ENCODE peak calls at places on chromosome 4, in ten cellular contexts. One of them, this sample, is unnamed.
A peak's percentile ranks its signal among the peaks of the same experiment; 100 is the strongest.

GRCh38 chr4:77172336-77172735 is 15.3 kb downstream of the CCNG2 start:
- DNase-seq in A549: no peak
- DNase-seq in upper lobe of right lung: no peak
- DNase-seq in OCI-LY7: no peak
- DNase-seq in uterus: no peak
- DNase-seq in cardiac muscle cell: peak; percentile 83
- DNase-seq in H1: no peak
- DNase-seq in stomach: no peak
- DNase-seq in MM.1S: no peak
- DNase-seq in lung: no peak
- DNase-seq in this sample: no peak

GRCh38 chr4:53589511-53589910 is 1.8 kb downstream of the LNX1 start:
- DNase-seq in A549: no peak
- DNase-seq in MM.1S: no peak
- DNase-seq in uterus: no peak
- DNase-seq in H1: no peak
- DNase-seq in stomach: no peak
- DNase-seq in lung: no peak
- DNase-seq in upper lobe of right lung: no peak
- DNase-seq in OCI-LY7: no peak
- DNase-seq in cardiac muscle cell: peak; percentile 26
- DNase-seq in this sample: no peak

GRCh38 chr4:106583567-106583966 is 215.0 kb upstream of the GIMD1 start:
- DNase-seq in cardiac muscle cell: peak; percentile 84
- DNase-seq in OCI-LY7: no peak
- DNase-seq in A549: peak; percentile 31
- DNase-seq in MM.1S: no peak
- DNase-seq in uterus: no peak
- DNase-seq in lung: no peak
- DNase-seq in upper lobe of right lung: no peak
- DNase-seq in H1: no peak
- DNase-seq in stomach: no peak
- DNase-seq in this sample: no peak

GRCh38 chr4:10841697-10842096 is 157.1 kb upstream of the CLNK start:
- DNase-seq in H1: no peak
- DNase-seq in A549: no peak
- DNase-seq in upper lobe of right lung: no peak
- DNase-seq in OCI-LY7: no peak
- DNase-seq in stomach: no peak
- DNase-seq in cardiac muscle cell: no peak
- DNase-seq in MM.1S: no peak
- DNase-seq in uterus: no peak
- DNase-seq in lung: no peak
- DNase-seq in this sample: no peak

GRCh38 chr4:14984452-14984851 is 17.8 kb upstream of the CPEB2 start:
- DNase-seq in H1: no peak
- DNase-seq in upper lobe of right lung: no peak
- DNase-seq in MM.1S: no peak
- DNase-seq in lung: no peak
- DNase-seq in cardiac muscle cell: peak; percentile 36
- DNase-seq in OCI-LY7: no peak
- DNase-seq in uterus: no peak
- DNase-seq in A549: no peak
- DNase-seq in stomach: no peak
- DNase-seq in this sample: no peak

GRCh38 chr4:101191302-101192098 is 155.8 kb downstream of the PPP3CA start:
- DNase-seq in uterus: peak; percentile 75
- DNase-seq in cardiac muscle cell: peak; percentile 96
- DNase-seq in H1: peak; percentile 50
- DNase-seq in OCI-LY7: no peak
- DNase-seq in MM.1S: no peak
- DNase-seq in lung: peak; percentile 60
- DNase-seq in A549: no peak
- DNase-seq in upper lobe of right lung: peak; percentile 62
- DNase-seq in stomach: peak; percentile 73
- DNase-seq in this sample: peak; percentile 87

GRCh38 chr4:152673489-152673888 is 6.3 kb downstream of the TMEM154 start:
- DNase-seq in stomach: no peak
- DNase-seq in MM.1S: no peak
- DNase-seq in lung: no peak
- DNase-seq in OCI-LY7: no peak
- DNase-seq in H1: no peak
- DNase-seq in upper lobe of right lung: no peak
- DNase-seq in cardiac muscle cell: no peak
- DNase-seq in uterus: no peak
- DNase-seq in A549: no peak
- DNase-seq in this sample: no peak

GRCh38 chr4:38162240-38162784 is 202.1 kb downstream of the PTTG2 start:
- DNase-seq in A549: no peak
- DNase-seq in lung: peak; percentile 31
- DNase-seq in stomach: peak; percentile 59
- DNase-seq in OCI-LY7: no peak
- DNase-seq in MM.1S: no peak
- DNase-seq in cardiac muscle cell: peak; percentile 89
- DNase-seq in H1: no peak
- DNase-seq in upper lobe of right lung: no peak
- DNase-seq in uterus: peak; percentile 49
- DNase-seq in this sample: no peak

GRCh38 chr4:80197601-80198444 is 520 bp downstream of the PRDM8 start:
- DNase-seq in stomach: no peak
- DNase-seq in uterus: no peak
- DNase-seq in H1: peak; percentile 73
- DNase-seq in lung: no peak
- DNase-seq in A549: no peak
- DNase-seq in OCI-LY7: no peak
- DNase-seq in MM.1S: no peak
- DNase-seq in cardiac muscle cell: peak; percentile 6
- DNase-seq in upper lobe of right lung: peak; percentile 64
- DNase-seq in this sample: peak; percentile 60

GRCh38 chr4:182897601-182898478 is 19.3 kb downstream of the DCTD start:
- DNase-seq in OCI-LY7: no peak
- DNase-seq in A549: no peak
- DNase-seq in cardiac muscle cell: no peak
- DNase-seq in MM.1S: no peak
- DNase-seq in uterus: no peak
- DNase-seq in H1: peak; percentile 45
- DNase-seq in upper lobe of right lung: peak; percentile 79
- DNase-seq in stomach: peak; percentile 38
- DNase-seq in lung: peak; percentile 72
- DNase-seq in this sample: no peak

GRCh38 chr4:187603093-187603395 is 392.5 kb upstream of the ZFP42 start:
- DNase-seq in MM.1S: no peak
- DNase-seq in lung: no peak
- DNase-seq in upper lobe of right lung: no peak
- DNase-seq in A549: no peak
- DNase-seq in uterus: no peak
- DNase-seq in cardiac muscle cell: peak; percentile 47
- DNase-seq in H1: no peak
- DNase-seq in stomach: no peak
- DNase-seq in OCI-LY7: no peak
- DNase-seq in this sample: no peak

GRCh38 chr4:120691536-120691935 is 231.0 kb downstream of the PRDM5 start:
- DNase-seq in upper lobe of right lung: no peak
- DNase-seq in uterus: no peak
- DNase-seq in stomach: no peak
- DNase-seq in OCI-LY7: no peak
- DNase-seq in cardiac muscle cell: peak; percentile 60
- DNase-seq in A549: no peak
- DNase-seq in H1: no peak
- DNase-seq in lung: no peak
- DNase-seq in MM.1S: no peak
- DNase-seq in this sample: no peak

DNA sequence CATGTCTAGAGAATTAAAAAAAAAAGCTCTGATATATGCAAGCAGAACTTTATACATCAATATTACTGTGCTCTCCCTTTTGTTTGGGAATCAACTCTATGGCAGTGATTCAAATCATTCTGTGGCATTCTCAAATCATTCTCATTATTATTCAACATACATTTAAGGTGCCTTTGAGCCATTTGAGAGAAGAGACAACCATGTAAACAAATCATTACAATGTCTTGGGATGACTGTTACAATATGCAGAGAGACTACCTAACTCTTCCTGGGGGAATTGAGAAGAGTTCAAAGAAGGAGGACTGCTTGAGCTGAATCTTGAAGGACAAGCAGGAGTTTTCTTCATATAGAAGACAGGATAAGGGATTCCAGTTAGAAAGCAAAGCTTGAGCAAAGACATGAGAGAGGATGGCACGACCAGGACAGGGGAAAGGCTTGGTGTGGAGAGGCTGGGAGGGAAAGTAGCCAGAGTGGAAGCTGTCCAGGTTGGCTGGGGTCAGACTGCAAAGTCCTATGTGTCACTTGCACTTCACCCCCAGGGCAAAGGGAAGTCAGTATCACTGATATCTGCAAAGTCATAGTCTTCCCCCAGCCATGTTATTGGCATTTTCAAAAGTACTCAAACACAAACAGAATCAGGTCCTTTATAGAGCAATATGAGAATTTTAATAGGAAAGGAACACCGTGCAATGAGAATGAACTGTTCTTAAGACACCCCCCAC is 9.0 kb downstream of the SEC24D start:
- DNase-seq in uterus: no peak
- DNase-seq in MM.1S: no peak
- DNase-seq in stomach: no peak
- DNase-seq in OCI-LY7: no peak
- DNase-seq in lung: no peak
- DNase-seq in H1: no peak
- DNase-seq in upper lobe of right lung: no peak
- DNase-seq in cardiac muscle cell: no peak
- DNase-seq in A549: no peak
- DNase-seq in this sample: no peak
- H3K4me1 ChIP-seq in uterus: no peaks in the 10 kb centered on the region
- H3K4me1 ChIP-seq in MM.1S: peaks cover 10% of the 10 kb centered on the region
- H3K4me1 ChIP-seq in stomach: peaks cover 36% of the 10 kb centered on the region
- H3K4me1 ChIP-seq in OCI-LY7: no peaks in the 10 kb centered on the region
- H3K4me1 ChIP-seq in lung: peaks cover 8% of the 10 kb centered on the region
- H3K4me1 ChIP-seq in H1: no peaks in the 10 kb centered on the region
- H3K4me1 ChIP-seq in upper lobe of right lung: peaks cover 14% of the 10 kb centered on the region
- H3K4me1 ChIP-seq in cardiac muscle cell: no peaks in the 10 kb centered on the region
- H3K4me1 ChIP-seq in A549: peaks cover 16% of the 10 kb centered on the region
- H3K4me1 ChIP-seq in this sample: peaks cover 17% of the 10 kb centered on the region

DNA sequence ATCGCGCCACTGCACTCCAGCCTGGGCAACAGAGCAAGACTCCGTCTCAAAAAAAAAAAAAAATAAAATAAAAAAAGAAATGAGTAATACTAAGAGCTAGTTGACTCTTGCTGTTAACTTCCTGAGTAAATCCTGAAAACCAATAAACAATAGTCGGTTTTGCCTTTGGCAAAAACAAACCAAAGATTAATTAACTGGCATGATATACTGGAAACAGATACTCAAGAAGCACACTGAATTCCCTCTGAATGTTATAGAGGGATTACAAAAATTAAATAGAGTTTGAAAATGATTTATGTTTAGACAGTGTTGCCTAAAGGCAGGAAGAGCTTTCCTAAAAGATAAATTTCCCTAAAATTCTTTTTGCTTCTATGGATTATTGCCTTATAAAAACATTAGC is 1702.3 kb downstream of the STIM2 start:
- DNase-seq in upper lobe of right lung: no peak
- DNase-seq in MM.1S: no peak
- DNase-seq in cardiac muscle cell: no peak
- DNase-seq in OCI-LY7: no peak
- DNase-seq in lung: no peak
- DNase-seq in stomach: no peak
- DNase-seq in A549: no peak
- DNase-seq in H1: no peak
- DNase-seq in uterus: no peak
- DNase-seq in this sample: no peak
- TF ChIP-seq CTCF in upper lobe of right lung: no peak
- TF ChIP-seq CTCF in MM.1S: no peak
- TF ChIP-seq CTCF in cardiac muscle cell: no peak
- TF ChIP-seq CTCF in OCI-LY7: no peak
- TF ChIP-seq CTCF in lung: no peak
- TF ChIP-seq CTCF in stomach: no peak
- TF ChIP-seq CTCF in A549: no peak
- TF ChIP-seq CTCF in H1: no peak
- TF ChIP-seq CTCF in uterus: no peak
- TF ChIP-seq CTCF in this sample: no peak

DNA sequence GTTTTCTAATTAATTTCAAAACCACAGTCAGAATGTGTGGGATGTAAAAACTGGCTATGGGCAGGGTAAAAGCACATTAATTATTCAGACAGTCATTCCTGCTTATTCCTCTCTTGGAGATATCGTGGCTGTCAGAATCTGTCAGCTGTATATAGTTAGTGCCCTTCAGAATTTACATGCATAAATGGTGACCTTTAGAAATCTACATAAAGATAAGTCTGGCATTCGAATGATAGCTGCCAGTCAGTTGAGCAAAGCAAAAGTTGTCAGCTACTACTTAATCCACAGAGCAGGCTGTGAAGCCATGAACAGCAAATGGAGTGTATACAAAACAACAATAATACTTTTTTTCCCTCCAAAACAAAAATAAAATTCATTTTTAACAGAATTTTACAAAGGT is 189.5 kb downstream of the ADGRL3 start:
- DNase-seq in OCI-LY7: no peak
- DNase-seq in stomach: no peak
- DNase-seq in cardiac muscle cell: no peak
- DNase-seq in uterus: no peak
- DNase-seq in lung: no peak
- DNase-seq in H1: no peak
- DNase-seq in upper lobe of right lung: no peak
- DNase-seq in A549: no peak
- DNase-seq in MM.1S: no peak
- DNase-seq in this sample: no peak
- H3K4me1 ChIP-seq in OCI-LY7: no peaks in the 10 kb centered on the region
- H3K4me1 ChIP-seq in stomach: no peaks in the 10 kb centered on the region
- H3K4me1 ChIP-seq in cardiac muscle cell: no peaks in the 10 kb centered on the region
- H3K4me1 ChIP-seq in uterus: no peaks in the 10 kb centered on the region
- H3K4me1 ChIP-seq in lung: no peaks in the 10 kb centered on the region
- H3K4me1 ChIP-seq in H1: no peaks in the 10 kb centered on the region
- H3K4me1 ChIP-seq in upper lobe of right lung: no peaks in the 10 kb centered on the region
- H3K4me1 ChIP-seq in A549: no peaks in the 10 kb centered on the region
- H3K4me1 ChIP-seq in MM.1S: no peaks in the 10 kb centered on the region
- H3K4me1 ChIP-seq in this sample: no peaks in the 10 kb centered on the region

DNA sequence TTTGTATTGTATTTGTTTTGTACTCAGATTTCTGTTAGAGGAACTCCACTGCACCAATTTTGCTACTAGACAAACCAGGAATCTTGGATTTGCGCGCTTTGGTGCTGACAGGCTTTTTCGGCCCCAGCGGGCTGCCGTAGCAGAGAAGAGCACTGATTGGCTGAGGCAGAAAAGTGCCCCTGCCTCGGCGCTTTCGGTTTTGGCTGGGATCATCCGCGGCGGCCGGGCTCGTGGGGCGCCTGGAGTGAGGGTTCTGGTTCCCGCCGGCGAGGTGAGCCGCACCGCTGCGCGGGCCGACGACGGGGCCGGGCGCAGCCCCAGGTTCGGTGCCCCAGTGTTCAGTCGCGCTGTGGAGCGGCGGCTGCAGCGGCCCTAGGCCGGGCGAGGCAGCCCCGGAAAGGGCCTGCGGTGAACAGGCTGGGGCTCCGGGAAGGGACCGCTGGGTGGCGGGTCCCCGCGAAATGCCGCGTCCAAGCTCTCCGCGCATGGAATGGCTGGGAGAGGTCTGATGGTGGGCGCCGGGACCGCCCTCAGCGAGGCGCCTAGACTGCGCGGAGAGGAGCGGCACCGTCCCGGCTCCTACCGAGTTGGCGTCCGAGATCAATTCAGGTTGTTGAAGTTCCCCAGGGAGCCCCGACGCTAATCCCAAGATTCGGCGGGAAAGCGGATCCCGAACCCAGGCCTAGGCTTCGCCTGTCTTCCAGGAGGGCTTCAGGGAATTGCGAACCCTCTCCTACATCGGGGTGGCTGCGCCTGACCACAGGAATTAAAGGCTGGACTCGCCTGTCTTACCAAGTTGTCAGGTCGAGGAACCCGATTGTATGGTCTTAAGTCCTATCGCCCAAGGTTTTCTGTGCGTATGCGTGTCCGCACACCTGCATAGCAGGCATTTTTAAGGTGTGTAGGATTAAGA is at the start of gene LSM6:
- DNase-seq in lung: peak; percentile 89
- DNase-seq in A549: peak; percentile 58
- DNase-seq in stomach: peak; percentile 89
- DNase-seq in upper lobe of right lung: peak; percentile 93
- DNase-seq in cardiac muscle cell: peak; percentile 90
- DNase-seq in uterus: peak; percentile 88
- DNase-seq in OCI-LY7: peak; percentile 86
- DNase-seq in H1: peak; percentile 88
- DNase-seq in MM.1S: peak; percentile 89
- DNase-seq in this sample: peak; percentile 86
- TF ChIP-seq CTCF in lung: no peak
- TF ChIP-seq CTCF in A549: no peak
- TF ChIP-seq CTCF in stomach: no peak
- TF ChIP-seq CTCF in upper lobe of right lung: no peak
- TF ChIP-seq CTCF in cardiac muscle cell: peak; percentile 2
- TF ChIP-seq CTCF in uterus: peak; percentile 9
- TF ChIP-seq CTCF in OCI-LY7: peak; percentile 28
- TF ChIP-seq CTCF in H1: no peak
- TF ChIP-seq CTCF in MM.1S: peak; percentile 6
- TF ChIP-seq CTCF in this sample: no peak